ENCODE peak calls at places on chromosomes 4 and X, in ten cellular contexts. T is NCI-H1092, G is HEK293T, V is NCI-H446, U is upper lobe of right lung, Y is GM10248, W is HT-29, Z is GM03348, P is cerebellum, F is colonic mucosa. J is an unnamed sample.

GRCh38 chrX:20513185-20513584 is 246.5 kb upstream of the RPS6KA3 start:
- DNase-seq in T (no peak), G (no peak), V (no peak), U (no peak), Y (no peak), W (no peak), Z (no peak), P (no peak), F (no peak), J (no peak)

GRCh38 chrX:70132877-70133302 is 357 bp upstream of the IGBP1 start:
- DNase-seq in T (no peak), G (no peak), V (no peak), U (no peak), Y (no peak), W (no peak), Z (peak; percentile 2), P (no peak), F (no peak), J (no peak)

GRCh38 chr4:4555916-4556315 is 14.1 kb upstream of the STX18 start:
- DNase-seq in T (no peak), G (no peak), V (no peak), U (no peak), Y (no peak), W (no peak), Z (peak; percentile 91), P (no peak), F (no peak), J (no peak)

GRCh38 chrX:154735695-154736393 is 15.0 kb downstream of the GAB3 start:
- DNase-seq in T (no peak), G (no peak), V (no peak), U (peak; percentile 62), Y (no peak), W (no peak), Z (peak; percentile 63), P (no peak), F (no peak), J (no peak)

GRCh38 chrX:114210879-114211278 is 373.0 kb upstream of the HTR2C start:
- DNase-seq in T (no peak), G (no peak), V (no peak), U (no peak), Y (no peak), W (no peak), Z (no peak), P (no peak), F (no peak), J (no peak)

GRCh38 chrX:137575596-137576255 is 9.8 kb downstream of the ZIC3 start:
- DNase-seq in T (no peak), G (no peak), V (no peak), U (no peak), Y (no peak), W (no peak), Z (no peak), P (no peak), F (no peak), J (no peak)

GRCh38 chrX:39613508-39613921 is 484.2 kb downstream of the BCOR start:
- DNase-seq in T (peak; percentile 95), G (peak; percentile 28), V (peak; percentile 35), U (no peak), Y (peak; percentile 47), W (peak; percentile 74), Z (peak; percentile 5), P (no peak), F (peak; percentile 46), J (peak; percentile 40)

GRCh38 chr4:5609265-5610007 is 98.9 kb downstream of the EVC2 start:
- DNase-seq in T (no peak), G (no peak), V (no peak), U (no peak), Y (no peak), W (no peak), Z (no peak), P (no peak), F (no peak), J (no peak)

GRCh38 chr4:137213372-137214173 is 318.7 kb downstream of the PCDH18 start:
- DNase-seq in T (no peak), G (no peak), V (no peak), U (no peak), Y (no peak), W (no peak), Z (peak; percentile 6), P (no peak), F (no peak), J (no peak)

GRCh38 chrX:72540318-72540717 is 32.3 kb downstream of the HDAC8 start:
- DNase-seq in T (no peak), G (peak; percentile 35), V (peak; percentile 12), U (no peak), Y (no peak), W (peak; percentile 53), Z (peak; percentile 27), P (peak; percentile 47), F (no peak), J (no peak)

GRCh38 chr4:752196-752861 is 46.7 kb downstream of the PCGF3 start:
- DNase-seq in T (no peak), G (no peak), V (no peak), U (no peak), Y (no peak), W (no peak), Z (no peak), P (no peak), F (no peak), J (no peak)

GRCh38 chr4:33715996-33716395 is 2528.3 kb downstream of the ARAP2 start:
- DNase-seq in T (no peak), G (no peak), V (peak; percentile 59), U (no peak), Y (no peak), W (no peak), Z (peak; percentile 78), P (no peak), F (no peak), J (no peak)

GRCh38 chr4:29653221-29653620 is 1066.9 kb upstream of the PCDH7 start:
- DNase-seq in T (no peak), G (no peak), V (no peak), U (no peak), Y (no peak), W (no peak), Z (no peak), P (no peak), F (no peak), J (no peak)

GRCh38 chr4:147923854-147924253 is 192.0 kb downstream of the ARHGAP10 start:
- DNase-seq in T (no peak), G (no peak), V (no peak), U (no peak), Y (peak; percentile 19), W (no peak), Z (no peak), P (no peak), F (no peak), J (no peak)

GRCh38 chr4:78542373-78542772 is 9.2 kb upstream of the ANXA3 start:
- DNase-seq in T (no peak), G (no peak), V (no peak), U (no peak), Y (no peak), W (no peak), Z (peak; percentile 48), P (no peak), F (no peak), J (no peak)

GRCh38 chr4:42282081-42282901 is 115.0 kb upstream of the SHISA3 start:
- DNase-seq in T (peak; percentile 86), G (peak; percentile 73), V (peak; percentile 82), U (no peak), Y (peak; percentile 76), W (peak; percentile 87), Z (peak; percentile 77), P (peak; percentile 57), F (peak; percentile 59), J (peak; percentile 76)

J was measured in GM13977.